ENCODE peak calls at places on chromosomes 1 and 21, in ten cellular contexts. M is stomach; B is NCI-H774; P is iPS-NIHi11; U is IMR-90; R is glutamatergic neuron; V is NCI-H146; Y is SK-MEL-5; A is T-cell; T is activated naive CD8-positive, alpha-beta T cell treated with anti-CD3 and anti-CD28 coated beads, Interleukin-2, amount 50 U/mL, for 24 hours. Z is an unnamed sample.

GRCh38 chr1:43708006-43708412 is 673 bp downstream of the ST3GAL3 start:
- DNase-seq in M (no peak), B (no peak), P (no peak), U (peak), R (no peak), V (no peak), Y (peak), A (no peak), T (no peak), Z (peak)

GRCh38 chr1:59063501-59063900 is 233.4 kb upstream of the FGGY start:
- DNase-seq in M (no peak), B (no peak), P (no peak), U (no peak), R (no peak), V (no peak), Y (no peak), A (no peak), T (peak), Z (peak)

GRCh38 chr21:37557261-37557950 is 190.8 kb downstream of the DYRK1A start:
- DNase-seq in M (no peak), B (no peak), P (no peak), U (no peak), R (no peak), V (no peak), Y (peak), A (no peak), T (no peak), Z (no peak)

GRCh38 chr1:226083303-226084101 is 21.0 kb downstream of the H3-3A start:
- DNase-seq in M (peak), B (peak), P (peak), U (peak), R (peak), V (peak), Y (peak), A (peak), T (peak), Z (peak)

GRCh38 chr1:156860639-156861423 is at the start of gene NTRK1:
- DNase-seq in M (peak), B (peak), P (peak), U (no peak), R (peak), V (peak), Y (peak), A (peak), T (peak), Z (peak)

GRCh38 chr1:95003433-95003738 is 69.4 kb downstream of the ALG14 start:
- DNase-seq in M (no peak), B (no peak), P (no peak), U (peak), R (no peak), V (no peak), Y (no peak), A (no peak), T (no peak), Z (no peak)

GRCh38 chr1:182301467-182302198 is 90.0 kb downstream of the GLUL start:
- DNase-seq in M (peak), B (no peak), P (no peak), U (peak), R (no peak), V (no peak), Y (peak), A (no peak), T (peak), Z (peak)

GRCh38 chr1:222087207-222087920 is 345.5 kb upstream of the DUSP10 start:
- DNase-seq in M (no peak), B (no peak), P (no peak), U (no peak), R (no peak), V (no peak), Y (no peak), A (no peak), T (no peak), Z (no peak)

GRCh38 chr1:239587066-239587465 is 200.7 kb downstream of the CHRM3 start:
- DNase-seq in M (no peak), B (no peak), P (no peak), U (no peak), R (no peak), V (peak), Y (peak), A (peak), T (peak), Z (peak)

GRCh38 chr1:45244660-45245059 is 38.3 kb upstream of the ZSWIM5 start:
- DNase-seq in M (no peak), B (no peak), P (no peak), U (no peak), R (no peak), V (no peak), Y (no peak), A (no peak), T (no peak), Z (no peak)

GRCh38 chr1:48652334-48652733 is 124.4 kb downstream of the BEND5 start:
- DNase-seq in M (no peak), B (no peak), P (no peak), U (no peak), R (no peak), V (no peak), Y (no peak), A (no peak), T (no peak), Z (no peak)

GRCh38 chr1:230763927-230764591 is 16.9 kb downstream of the CAPN9 start:
- DNase-seq in M (no peak), B (no peak), P (no peak), U (no peak), R (no peak), V (no peak), Y (no peak), A (no peak), T (no peak), Z (no peak)

GRCh38 chr1:93613895-93614294 is 67.7 kb downstream of the BCAR3 start:
- DNase-seq in M (peak), B (no peak), P (no peak), U (peak), R (no peak), V (no peak), Y (no peak), A (no peak), T (no peak), Z (no peak)

GRCh38 chr1:86778510-86779218 is 74.3 kb downstream of the SH3GLB1 start:
- DNase-seq in M (no peak), B (no peak), P (no peak), U (peak), R (no peak), V (no peak), Y (no peak), A (no peak), T (no peak), Z (no peak)

GRCh38 chr1:17205652-17206051 is 724 bp downstream of the PADI1 start:
- DNase-seq in M (no peak), B (no peak), P (no peak), U (no peak), R (no peak), V (no peak), Y (no peak), A (no peak), T (no peak), Z (no peak)

GRCh38 chr1:212514056-212514614 is 81.4 kb downstream of the NENF start:
- DNase-seq in M (no peak), B (no peak), P (peak), U (peak), R (peak), V (peak), Y (no peak), A (peak), T (peak), Z (peak)

GRCh38 chr1:101101362-101101761 is 75.8 kb upstream of the DPH5 start:
- DNase-seq in M (no peak), B (no peak), P (no peak), U (peak), R (no peak), V (no peak), Y (no peak), A (no peak), T (no peak), Z (no peak)

GRCh38 chr1:67755619-67756018 is 70.6 kb downstream of the GADD45A start:
- DNase-seq in M (no peak), B (peak), P (no peak), U (no peak), R (no peak), V (peak), Y (no peak), A (no peak), T (no peak), Z (no peak)